ENCODE peak calls at places on chromosomes 6 and 20, in eight cellular contexts. T, A, U, V, H, R, C and Q are unnamed samples. For H3K27me3, H3K4me1 and H3K9me3, the result is how much of the 10 kb centered on the place peaks cover.

GRCh38 chr20:33850159-33850558 is 39.0 kb downstream of the CHMP4B start:
- DNase-seq in U (no peak), R (no peak), T (no peak), H (no peak), C (no peak), A (no peak), V (no peak), Q (no peak)

GRCh38 chr6:163404825-163405265 is 9.7 kb upstream of the QKI start:
- DNase-seq in H (peak), T (peak), U (no peak), V (no peak), A (peak), R (no peak), C (peak), Q (no peak)

GRCh38 chr20:32855387-32855786 is 3.3 kb upstream of the EFCAB8 start:
- DNase-seq in R (peak), U (no peak), A (no peak), V (no peak), H (peak), C (no peak), T (no peak), Q (no peak)

GRCh38 chr20:38032585-38033329 is 499 bp downstream of the TTI1 start:
- DNase-seq in C (no peak), V (no peak), H (peak), T (no peak), R (no peak), U (no peak), A (no peak), Q (no peak)

GRCh38 chr20:21862224-21862927 is 156.9 kb downstream of the PAX1 start:
- DNase-seq in H (no peak), C (no peak), U (no peak), A (no peak), T (no peak), V (no peak), R (no peak), Q (no peak)

GRCh38 chr6:127120787-127121636 is 2.5 kb downstream of the RSPO3 start:
- DNase-seq in R (peak), T (peak), C (peak), H (peak), V (peak), A (peak), U (peak), Q (peak)

GRCh38 chr20:20412750-20413149 is 44.8 kb downstream of the INSM1 start:
- DNase-seq in U (no peak), T (no peak), C (no peak), V (no peak), R (no peak), A (no peak), H (no peak), Q (no peak)

GRCh38 chr20:25280574-25281535 is 33.0 kb downstream of the PYGB start:
- DNase-seq in R (no peak), V (peak), A (peak), T (no peak), C (peak), U (peak), H (peak), Q (no peak)

GRCh38 chr20:584375-585301 is 25.5 kb downstream of the TCF15 start:
- DNase-seq in A (no peak), V (no peak), R (peak), U (no peak), H (no peak), C (no peak), T (no peak), Q (no peak)

GRCh38 chr6:145008715-145009114 is 723.6 kb downstream of the UTRN start:
- DNase-seq in R (no peak), A (no peak), V (no peak), T (no peak), U (no peak), C (no peak), H (no peak), Q (no peak)

GRCh38 chr6:145015739-145016558 is 719.4 kb downstream of the EPM2A start:
- DNase-seq in R (no peak), A (no peak), U (no peak), C (no peak), V (no peak), H (peak), T (peak), Q (no peak)

GRCh38 chr6:145017051-145017450 is 718.3 kb downstream of the EPM2A start:
- DNase-seq in C (no peak), R (no peak), V (no peak), T (no peak), U (no peak), A (no peak), H (no peak), Q (no peak)

GRCh38 chr6:145009691-145010090 is 724.6 kb downstream of the UTRN start:
- DNase-seq in R (no peak), C (no peak), U (no peak), A (no peak), T (peak), H (no peak), V (no peak), Q (no peak)

DNA sequence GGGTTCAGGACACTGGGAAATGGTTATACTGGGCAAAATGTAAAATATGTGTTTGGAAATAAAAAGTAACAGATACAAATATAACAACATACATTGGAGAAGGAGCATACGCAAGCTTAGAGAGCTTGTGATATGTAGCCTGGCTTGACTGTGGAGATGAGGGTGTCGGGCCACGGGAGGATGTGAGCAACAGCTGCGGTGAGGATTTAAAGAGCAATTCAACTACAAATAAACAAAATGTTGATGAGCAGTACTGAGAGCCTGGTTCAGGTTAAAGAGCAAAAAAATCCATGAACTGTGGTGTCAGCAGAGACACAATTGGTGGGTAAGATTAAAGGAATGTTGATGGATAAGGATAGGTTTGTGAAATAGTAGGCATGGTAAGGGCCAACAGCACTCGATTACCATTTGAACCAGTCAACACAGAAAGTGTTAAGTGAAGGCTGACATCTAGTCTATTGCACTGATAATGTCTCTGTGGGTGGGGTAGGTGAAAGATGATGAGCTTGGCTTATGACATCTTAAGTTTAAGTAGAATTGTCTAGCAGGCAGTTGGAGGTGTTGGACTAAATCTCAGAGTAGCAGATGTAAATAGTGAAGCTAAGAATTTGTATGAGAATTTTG is 723.2 kb downstream of the EPM2A start:
- DNase-seq in H (no peak), T (no peak), C (no peak), U (no peak), A (no peak), V (no peak), R (no peak), Q (no peak)
- H3K27me3 ChIP-seq in H (under half), T (under half), C (under half), U (under half), A (under half), V (under half), R (under half), Q (under half)

GRCh38 chr20:62977613-62978558 is 25.4 kb downstream of the SLC17A9 start:
- DNase-seq in H (peak), A (no peak), R (peak), T (no peak), V (no peak), U (no peak), C (no peak), Q (peak)
- H3K4me1 ChIP-seq in H (under half), A (under half), R (under half), T (under half), V (under half), U (under half), C (under half), Q (half or more)

GRCh38 chr6:167689751-167690150 is 137.0 kb upstream of the AFDN start:
- DNase-seq in C (no peak), R (no peak), A (peak), H (no peak), V (no peak), U (no peak), T (peak), Q (no peak)
- H3K9me3 ChIP-seq in C (under half), R (under half), A (under half), H (under half), V (under half), U (under half), T (under half), Q (under half)

GRCh38 chr6:92337571-92337970 is 1081.8 kb downstream of the EPHA7 start:
- DNase-seq in A (no peak), U (no peak), R (no peak), T (no peak), V (no peak), C (no peak), H (no peak), Q (no peak)
- H3K27me3 ChIP-seq in A (under half), U (under half), R (under half), T (under half), V (under half), C (under half), H (under half), Q (under half)